ENCODE peak calls at places on chromosome 17, in seven cellular contexts. R, H, K, I, Q, L and P are unnamed samples.

GRCh38 chr17:16491131-16491702 is 776 bp downstream of the LRRC75A start:
- DNase-seq in Q (no peak), H (no peak), I (no peak), L (no peak), K (no peak), R (peak), P (no peak)

GRCh38 chr17:75832652-75833400 is 11.4 kb downstream of the UNC13D start:
- DNase-seq in K (no peak), L (no peak), R (no peak), Q (no peak), H (no peak), I (no peak), P (no peak)

GRCh38 chr17:40950176-40950575 is 12.7 kb upstream of the KRT23 start:
- DNase-seq in Q (no peak), L (no peak), K (no peak), R (no peak), H (no peak), I (no peak), P (no peak)

GRCh38 chr17:72763981-72764380 is 328.5 kb downstream of the SLC39A11 start:
- DNase-seq in H (no peak), L (no peak), R (no peak), K (no peak), I (no peak), Q (no peak), P (no peak)

GRCh38 chr17:78806451-78806850 is 24.4 kb upstream of the CYTH1 start:
- DNase-seq in R (no peak), K (no peak), Q (no peak), L (no peak), I (no peak), H (no peak), P (no peak)

GRCh38 chr17:62164712-62165377 is 99.8 kb upstream of the MED13 start:
- DNase-seq in H (no peak), I (no peak), L (no peak), K (no peak), Q (no peak), R (no peak), P (no peak)

GRCh38 chr17:76261421-76262215 is 3.5 kb upstream of the UBALD2 start:
- DNase-seq in K (no peak), Q (no peak), L (no peak), R (no peak), H (no peak), I (peak), P (no peak)

GRCh38 chr17:20103454-20104448 is 94.6 kb downstream of the SPECC1 start:
- DNase-seq in H (no peak), K (no peak), Q (no peak), R (no peak), I (no peak), L (no peak), P (no peak)

GRCh38 chr17:152860-153420 is 15.6 kb downstream of the SCGB1C2 start:
- DNase-seq in H (no peak), L (no peak), R (no peak), K (no peak), Q (no peak), I (no peak), P (no peak)

GRCh38 chr17:17391575-17392370 is 85.0 kb upstream of the MED9 start:
- DNase-seq in H (no peak), R (peak), K (peak), L (no peak), Q (no peak), I (no peak), P (no peak)

GRCh38 chr17:17938388-17939107 is 33.7 kb downstream of the TOM1L2 start:
- DNase-seq in I (no peak), L (no peak), R (no peak), K (no peak), H (no peak), Q (no peak), P (no peak)